ENCODE peak calls at places on chromosomes 12 and 14, in four cellular contexts. Q is K562, K is GM12878, Z is H1. H is an unnamed sample.

GRCh38 chr12:49959570-49960473 is 1.9 kb upstream of the AQP5 start:
- DNase-seq in Q (no peak), K (no peak), Z (no peak), H (no peak)

GRCh38 chr12:65935906-65936528 is 111.7 kb downstream of the HMGA2 start:
- DNase-seq in Q (no peak), K (no peak), Z (no peak), H (no peak)

GRCh38 chr12:94676011-94676709 is 25.8 kb upstream of the TMCC3 start:
- DNase-seq in Q (no peak), K (peak), Z (no peak), H (no peak)

GRCh38 chr14:32203928-32204357 is 874 bp upstream of the RNU6-8 start:
- DNase-seq in Q (no peak), K (no peak), Z (no peak), H (peak)

GRCh38 chr12:54357802-54358619 is 6.3 kb downstream of the GPR84 start:
- DNase-seq in Q (peak), K (peak), Z (peak), H (no peak)

GRCh38 chr14:64918216-64918615 is 4.0 kb downstream of the CHURC1 start:
- DNase-seq in Q (no peak), K (no peak), Z (no peak), H (no peak)

GRCh38 chr14:92513204-92513965 is at the start of gene RIN3:
- DNase-seq in Q (no peak), K (no peak), Z (peak), H (peak)

GRCh38 chr12:54984602-54985376 is at the start of gene TESPA1:
- DNase-seq in Q (no peak), K (peak), Z (no peak), H (no peak)

GRCh38 chr12:11348439-11348838 is 38.2 kb upstream of the PRB4 start:
- DNase-seq in Q (no peak), K (no peak), Z (no peak), H (no peak)

GRCh38 chr12:4444031-4444430 is 1.6 kb downstream of the FGF6 start:
- DNase-seq in Q (no peak), K (no peak), Z (no peak), H (no peak)

GRCh38 chr12:3123729-3124128 is 46.5 kb downstream of the TSPAN9 start:
- DNase-seq in Q (no peak), K (no peak), Z (no peak), H (no peak)

GRCh38 chr14:99043756-99044155 is 228.2 kb downstream of the BCL11B start:
- DNase-seq in Q (no peak), K (no peak), Z (no peak), H (no peak)

GRCh38 chr12:113439606-113440030 is 17.4 kb downstream of the SDSL start:
- DNase-seq in Q (peak), K (no peak), Z (peak), H (peak)

GRCh38 chr14:68945585-68946289 is 33.4 kb downstream of the ACTN1 start:
- DNase-seq in Q (peak), K (no peak), Z (no peak), H (no peak)

GRCh38 chr14:96829791-96830190 is 32.6 kb downstream of the VRK1 start:
- DNase-seq in Q (no peak), K (no peak), Z (no peak), H (no peak)

GRCh38 chr14:71266994-71267636 is 359.9 kb downstream of the PCNX1 start:
- DNase-seq in Q (no peak), K (peak), Z (no peak), H (no peak)

GRCh38 chr14:71271166-71271945 is 364.1 kb downstream of the PCNX1 start:
- DNase-seq in Q (no peak), K (no peak), Z (no peak), H (no peak)

GRCh38 chr14:71264260-71264659 is 357.0 kb downstream of the PCNX1 start:
- DNase-seq in Q (no peak), K (no peak), Z (no peak), H (no peak)

GRCh38 chr14:71262466-71262865 is 355.2 kb downstream of the PCNX1 start:
- DNase-seq in Q (no peak), K (no peak), Z (no peak), H (no peak)

GRCh38 chr14:71267691-71268090 is 360.4 kb downstream of the PCNX1 start:
- DNase-seq in Q (no peak), K (no peak), Z (no peak), H (no peak)
- TF ChIP-seq NRF1 in Q (no peak), K (no peak), Z (no peak), H (no peak)

DNA sequence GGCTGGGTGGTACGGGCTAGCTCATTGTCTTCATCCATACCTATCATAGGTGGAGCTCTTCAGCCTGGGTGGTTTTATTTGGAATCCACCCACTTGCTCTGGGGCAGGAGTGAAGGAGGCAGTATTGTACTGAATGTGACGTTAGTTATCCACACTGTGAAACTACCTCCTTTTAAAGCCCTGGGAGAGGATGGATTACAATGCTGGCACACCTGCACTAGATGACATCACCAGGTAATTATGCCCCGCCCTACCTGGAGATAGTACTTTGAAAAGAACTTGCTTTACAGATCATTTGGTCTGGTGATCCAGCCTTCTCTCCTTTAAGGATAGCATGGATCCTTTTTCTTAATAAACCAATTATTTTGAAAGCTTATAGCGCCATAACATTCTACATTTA is 78.0 kb downstream of the B4GALNT3 start:
- DNase-seq in Q (no peak), K (no peak), Z (no peak), H (no peak)
- TF ChIP-seq POLR2AphosphoS5 in Q (no peak), K (no peak), Z (no peak), H (no peak)

GRCh38 chr14:47710581-47710980 is 35.2 kb upstream of the MDGA2 start:
- DNase-seq in Q (no peak), K (no peak), Z (no peak), H (no peak)

GRCh38 chr14:47720281-47720680 is 44.9 kb upstream of the MDGA2 start:
- DNase-seq in Q (no peak), K (no peak), Z (no peak), H (no peak)

DNA sequence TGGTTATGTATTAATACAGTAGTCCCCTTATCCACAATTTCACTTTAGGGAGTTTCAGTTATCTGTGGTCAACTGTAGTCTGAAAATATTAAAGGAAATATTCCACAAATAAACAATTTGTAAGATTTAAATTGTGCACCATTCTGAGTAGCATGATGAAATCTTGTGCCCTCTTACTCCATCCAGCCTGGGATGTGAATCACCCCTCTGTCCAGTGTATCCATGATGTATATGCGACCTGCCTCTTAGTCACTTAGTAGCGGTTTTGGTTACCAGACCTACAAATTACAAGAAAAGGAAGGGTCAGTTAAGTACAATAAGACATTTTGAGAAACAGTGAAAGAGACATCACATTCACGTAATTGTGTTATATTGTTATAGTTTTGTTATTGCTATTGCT is 39.9 kb upstream of the MDGA2 start:
- DNase-seq in Q (no peak), K (no peak), Z (no peak), H (no peak)
- TF ChIP-seq NRF1 in Q (no peak), K (no peak), Z (no peak), H (no peak)

GRCh38 chr12:104599272-104599984 is 142.7 kb downstream of the CHST11 start:
- DNase-seq in Q (no peak), K (no peak), Z (no peak), H (no peak)

GRCh38 chr12:104596876-104597833 is 140.4 kb downstream of the CHST11 start:
- DNase-seq in Q (no peak), K (no peak), Z (no peak), H (no peak)

GRCh38 chr12:104593482-104593881 is 136.7 kb downstream of the CHST11 start:
- DNase-seq in Q (peak), K (no peak), Z (no peak), H (no peak)

GRCh38 chr12:104598342-104599271 is 141.9 kb downstream of the CHST11 start:
- DNase-seq in Q (peak), K (no peak), Z (no peak), H (no peak)

DNA sequence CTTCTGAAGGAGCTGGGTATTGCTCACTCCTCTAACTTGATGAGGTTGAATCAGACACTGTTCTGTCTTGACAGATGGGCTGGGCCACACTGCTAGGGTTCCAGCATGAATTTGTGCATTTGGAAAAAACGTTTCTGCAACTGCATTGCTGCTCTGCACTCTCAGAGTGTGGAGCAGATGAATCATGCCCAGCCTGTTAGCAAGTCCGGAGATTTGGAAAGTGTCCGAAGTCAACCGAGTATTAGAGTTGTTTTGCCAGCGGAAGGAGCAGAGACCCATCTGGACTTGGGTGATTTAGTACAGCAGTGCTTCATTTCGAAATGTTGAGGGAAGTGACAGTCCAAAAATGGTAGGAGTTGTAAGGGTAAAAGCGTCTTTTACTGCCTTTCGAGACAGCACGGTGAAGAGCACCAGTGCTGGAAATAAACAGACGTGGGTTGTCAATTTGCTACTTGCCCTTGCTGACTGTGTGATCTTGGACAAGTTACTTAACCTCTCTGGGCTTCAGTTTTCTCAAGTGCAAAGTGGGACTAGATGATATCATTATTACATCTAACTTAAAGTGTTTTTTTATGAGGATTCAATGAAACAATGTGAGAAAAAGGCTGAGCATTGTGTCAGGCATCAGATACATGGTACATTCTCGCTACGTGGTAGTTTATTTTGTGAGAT is 139.5 kb downstream of the CHST11 start:
- DNase-seq in Q (no peak), K (no peak), Z (no peak), H (no peak)
- TF ChIP-seq POLR2AphosphoS5 in Q (no peak), K (no peak), Z (no peak), H (no peak)

GRCh38 chr12:38601970-38602369 is 285.4 kb downstream of the ALG10B start:
- DNase-seq in Q (no peak), K (no peak), Z (no peak), H (no peak)
- TF ChIP-seq NRF1 in Q (no peak), K (no peak), Z (no peak), H (no peak)

DNA sequence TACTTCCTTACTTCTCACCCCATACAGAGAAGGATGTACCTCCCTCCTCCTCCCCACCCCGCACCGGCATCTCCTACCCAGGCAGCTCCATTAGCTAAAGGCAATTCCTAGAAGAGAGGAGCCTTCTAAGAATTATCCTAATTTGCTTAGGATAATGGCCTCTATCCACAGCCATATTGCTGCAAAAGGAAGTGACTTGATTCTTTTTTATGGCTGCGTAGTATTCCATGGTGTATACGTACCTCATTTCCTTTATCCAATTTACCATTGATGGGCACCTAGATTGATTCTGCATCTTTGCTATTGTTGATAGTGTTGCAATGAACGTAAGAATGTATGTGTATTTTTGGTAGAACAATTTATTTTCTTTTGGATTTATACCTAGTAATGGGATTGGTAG is 189.7 kb downstream of the PCNX1 start:
- DNase-seq in Q (no peak), K (no peak), Z (no peak), H (no peak)
- TF ChIP-seq POLR2AphosphoS5 in Q (no peak), K (no peak), Z (no peak), H (no peak)

DNA sequence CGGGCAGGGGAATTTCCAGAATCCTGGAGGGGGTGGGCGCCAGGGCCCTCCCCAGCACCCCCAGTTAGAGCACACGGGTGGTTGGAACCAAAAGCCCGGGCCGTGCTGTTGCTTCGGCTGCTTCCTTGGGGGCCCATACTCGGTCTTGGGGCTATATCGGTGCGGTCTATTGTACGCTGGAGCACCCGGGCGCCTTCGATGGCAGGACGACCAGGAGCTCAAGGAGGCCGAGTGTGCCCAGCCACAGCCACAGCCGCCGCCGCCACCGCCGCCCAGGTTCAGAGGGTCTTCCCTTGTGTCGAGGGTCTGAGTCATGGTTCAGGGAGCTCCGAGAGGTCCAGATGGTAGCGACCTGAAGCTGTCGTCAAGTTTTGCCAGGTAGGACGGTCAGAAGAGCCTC is 548 bp downstream of the CCER1 start:
- DNase-seq in Q (no peak), K (no peak), Z (no peak), H (no peak)
- TF ChIP-seq NRF1 in Q (no peak), K (no peak), Z (no peak), H (no peak)